ENCODE peak calls at places on chromosomes 16 and 17, in four cellular contexts. G, A, W and N are unnamed samples.

GRCh38 chr16:82955836-82956348 is 329.1 kb downstream of the CDH13 start:
- DNase-seq in A (no peak), G (peak; percentile 42), W (no peak), N (no peak)

GRCh38 chr16:67390816-67391423 is 2.4 kb downstream of the TPPP3 start:
- DNase-seq in G (no peak), W (no peak), A (no peak), N (peak; percentile 42)

GRCh38 chr17:5019475-5019956 is 15.7 kb downstream of the SLC52A1 start:
- DNase-seq in G (no peak), A (no peak), W (no peak), N (peak; percentile 72)

GRCh38 chr17:53119773-53120172 is 703.0 kb upstream of the KIF2B start:
- DNase-seq in G (no peak), A (no peak), W (no peak), N (no peak)

GRCh38 chr16:51057102-51057793 is 93.8 kb downstream of the SALL1 start:
- DNase-seq in W (no peak), A (no peak), G (no peak), N (no peak)

GRCh38 chr17:50833396-50834125 is 1.8 kb upstream of the WFIKKN2 start:
- DNase-seq in G (no peak), W (no peak), A (no peak), N (peak; percentile 27)

GRCh38 chr16:6510261-6510660 is 822.4 kb upstream of the RBFOX1 start:
- DNase-seq in W (no peak), G (no peak), A (no peak), N (no peak)

GRCh38 chr17:77400445-77400870 is 259.7 kb downstream of the SEC14L1 start:
- DNase-seq in W (no peak), A (no peak), G (peak; percentile 80), N (peak; percentile 92)

GRCh38 chr17:34319087-34319486 is at the start of gene CCL8:
- DNase-seq in W (no peak), G (no peak), A (no peak), N (no peak)

GRCh38 chr16:85373741-85374570 is 239.2 kb upstream of the GSE1 start:
- DNase-seq in A (no peak), W (no peak), G (no peak), N (no peak)

GRCh38 chr17:27533874-27534815 is 77.9 kb downstream of the KSR1 start:
- DNase-seq in A (no peak), W (peak; percentile 43), G (no peak), N (no peak)

GRCh38 chr16:9048302-9048700 is 43.1 kb upstream of the HAPSTR1 start:
- DNase-seq in A (no peak), W (peak; percentile 72), G (no peak), N (no peak)

GRCh38 chr17:48663134-48663924 is 37.2 kb upstream of the HOXB9 start:
- DNase-seq in W (no peak), G (no peak), A (no peak), N (no peak)

GRCh38 chr16:30407794-30408534 is 558 bp downstream of the ZNF771 start:
- DNase-seq in G (no peak), W (no peak), A (no peak), N (no peak)

GRCh38 chr17:2683912-2684311 is 27.7 kb downstream of the CLUH start:
- DNase-seq in A (no peak), W (no peak), G (no peak), N (no peak)

GRCh38 chr17:17722081-17722905 is 41.0 kb downstream of the RAI1 start:
- DNase-seq in G (no peak), W (no peak), A (no peak), N (no peak)

GRCh38 chr16:72865835-72866234 is 182.1 kb downstream of the ZFHX3 start:
- DNase-seq in W (no peak), A (no peak), G (no peak), N (no peak)

GRCh38 chr17:80455784-80456183 is 20.6 kb downstream of the NPTX1 start:
- DNase-seq in G (no peak), A (no peak), W (no peak), N (no peak)

GRCh38 chr17:7384489-7385081 is 3.7 kb downstream of the TNK1 start:
- DNase-seq in W (no peak), A (no peak), G (no peak), N (no peak)

GRCh38 chr16:29028457-29029167 is 43.8 kb downstream of the LAT start:
- DNase-seq in A (no peak), G (no peak), W (no peak), N (peak; percentile 57)

GRCh38 chr17:19714542-19715411 is 1.6 kb downstream of the SLC47A2 start:
- DNase-seq in W (no peak), A (no peak), G (no peak), N (no peak)

GRCh38 chr17:55233840-55234239 is 30.9 kb upstream of the HLF start:
- DNase-seq in A (no peak), G (no peak), W (no peak), N (no peak)

GRCh38 chr17:74211929-74212261 is 1.5 kb upstream of the TTYH2 start:
- DNase-seq in G (no peak), A (no peak), W (no peak), N (no peak)

GRCh38 chr17:45316271-45317112 is at the start of gene MAP3K14:
- DNase-seq in A (peak; percentile 82), W (peak; percentile 76), G (peak; percentile 83), N (peak; percentile 87)

GRCh38 chr17:31294839-31295488 is 2.1 kb downstream of the OMG start:
- DNase-seq in W (no peak), G (no peak), A (no peak), N (no peak)

GRCh38 chr17:60899115-60899514 is 221.5 kb downstream of the BCAS3 start:
- DNase-seq in W (no peak), G (no peak), A (no peak), N (no peak)

GRCh38 chr17:50471009-50471905 is 2.6 kb upstream of the CHAD start:
- DNase-seq in W (no peak), G (no peak), A (no peak), N (no peak)

GRCh38 chr17:73191443-73192218 is 1.2 kb upstream of the COG1 start:
- DNase-seq in G (peak; percentile 61), W (peak; percentile 66), A (peak; percentile 68), N (peak; percentile 89)

GRCh38 chr17:35476283-35476820 is 27.8 kb upstream of the SLFN13 start:
- DNase-seq in W (no peak), A (no peak), G (no peak), N (no peak)

GRCh38 chr17:74682028-74682427 is 30.7 kb downstream of the CD300LF start:
- DNase-seq in W (no peak), A (no peak), G (no peak), N (no peak)

GRCh38 chr16:54651440-54651839 is 279.2 kb upstream of the IRX5 start:
- DNase-seq in G (no peak), A (no peak), W (no peak), N (no peak)

GRCh38 chr17:77356109-77356689 is 215.4 kb downstream of the SEC14L1 start:
- DNase-seq in W (no peak), G (peak; percentile 30), A (no peak), N (peak; percentile 63)

GRCh38 chr17:31690118-31690517 is 168.9 kb downstream of the COPRS start:
- DNase-seq in G (no peak), W (peak; percentile 72), A (no peak), N (no peak)

GRCh38 chr16:7405166-7405565 is 72.5 kb downstream of the RBFOX1 start:
- DNase-seq in G (no peak), W (peak; percentile 47), A (peak; percentile 38), N (no peak)

GRCh38 chr16:11020792-11021440 is 76.6 kb downstream of the CLEC16A start:
- DNase-seq in W (no peak), G (no peak), A (no peak), N (no peak)

GRCh38 chr16:15427648-15428239 is 6.6 kb upstream of the BMERB1 start:
- DNase-seq in W (peak; percentile 75), A (peak; percentile 71), G (peak; percentile 38), N (peak; percentile 82)

GRCh38 chr16:22098538-22099255 is 6.4 kb downstream of the VWA3A start:
- DNase-seq in A (no peak), G (peak; percentile 15), W (peak; percentile 47), N (no peak)